ENCODE peak calls at places on chromosomes 11 and 22, in six cellular contexts. One of them, this sample, is unnamed.

GRCh38 chr11:94171693-94172440 is 43.2 kb downstream of the PANX1 start:
- DNase-seq in CD8-positive, alpha-beta T cell: peak; percentile 24
- DNase-seq in NCI-H774: peak; percentile 6
- DNase-seq in naive thymus-derived CD8-positive, alpha-beta T cell: no peak
- DNase-seq in astrocyte of the cerebellum: peak; percentile 18
- DNase-seq in stimulated activated CD8-positive, alpha-beta memory T cell treated with anti-CD3 and anti-CD28 coated beads, Interleukin-4, amount 100 ng/mL, for 48 hours: peak; percentile 72
- DNase-seq in this sample: no peak

GRCh38 chr11:9982796-9983579 is 311.0 kb downstream of the SBF2 start:
- DNase-seq in CD8-positive, alpha-beta T cell: no peak
- DNase-seq in NCI-H774: no peak
- DNase-seq in naive thymus-derived CD8-positive, alpha-beta T cell: no peak
- DNase-seq in astrocyte of the cerebellum: peak; percentile 19
- DNase-seq in stimulated activated CD8-positive, alpha-beta memory T cell treated with anti-CD3 and anti-CD28 coated beads, Interleukin-4, amount 100 ng/mL, for 48 hours: no peak
- DNase-seq in this sample: no peak

GRCh38 chr22:29647954-29648737 is 44.7 kb downstream of the NF2 start:
- DNase-seq in CD8-positive, alpha-beta T cell: no peak
- DNase-seq in NCI-H774: no peak
- DNase-seq in naive thymus-derived CD8-positive, alpha-beta T cell: no peak
- DNase-seq in astrocyte of the cerebellum: no peak
- DNase-seq in stimulated activated CD8-positive, alpha-beta memory T cell treated with anti-CD3 and anti-CD28 coated beads, Interleukin-4, amount 100 ng/mL, for 48 hours: no peak
- DNase-seq in this sample: no peak

GRCh38 chr22:29689872-29690213 is 30.0 kb upstream of the CABP7 start:
- DNase-seq in CD8-positive, alpha-beta T cell: no peak
- DNase-seq in NCI-H774: no peak
- DNase-seq in naive thymus-derived CD8-positive, alpha-beta T cell: peak; percentile 19
- DNase-seq in astrocyte of the cerebellum: peak; percentile 23
- DNase-seq in stimulated activated CD8-positive, alpha-beta memory T cell treated with anti-CD3 and anti-CD28 coated beads, Interleukin-4, amount 100 ng/mL, for 48 hours: peak; percentile 64
- DNase-seq in this sample: peak; percentile 30

GRCh38 chr11:78655561-78655960 is 80.9 kb upstream of the NARS2 start:
- DNase-seq in CD8-positive, alpha-beta T cell: no peak
- DNase-seq in NCI-H774: no peak
- DNase-seq in naive thymus-derived CD8-positive, alpha-beta T cell: no peak
- DNase-seq in astrocyte of the cerebellum: no peak
- DNase-seq in stimulated activated CD8-positive, alpha-beta memory T cell treated with anti-CD3 and anti-CD28 coated beads, Interleukin-4, amount 100 ng/mL, for 48 hours: no peak
- DNase-seq in this sample: no peak

GRCh38 chr11:108562746-108563581 is 30.6 kb downstream of the EXPH5 start:
- DNase-seq in CD8-positive, alpha-beta T cell: no peak
- DNase-seq in NCI-H774: no peak
- DNase-seq in naive thymus-derived CD8-positive, alpha-beta T cell: no peak
- DNase-seq in astrocyte of the cerebellum: no peak
- DNase-seq in stimulated activated CD8-positive, alpha-beta memory T cell treated with anti-CD3 and anti-CD28 coated beads, Interleukin-4, amount 100 ng/mL, for 48 hours: no peak
- DNase-seq in this sample: no peak

GRCh38 chr11:297666-298405 is 1.5 kb downstream of the IFITM5 start:
- DNase-seq in CD8-positive, alpha-beta T cell: peak; percentile 47
- DNase-seq in NCI-H774: no peak
- DNase-seq in naive thymus-derived CD8-positive, alpha-beta T cell: peak; percentile 53
- DNase-seq in astrocyte of the cerebellum: no peak
- DNase-seq in stimulated activated CD8-positive, alpha-beta memory T cell treated with anti-CD3 and anti-CD28 coated beads, Interleukin-4, amount 100 ng/mL, for 48 hours: peak; percentile 68
- DNase-seq in this sample: no peak

GRCh38 chr22:46826438-46826837 is 64.0 kb downstream of the TBC1D22A start:
- DNase-seq in CD8-positive, alpha-beta T cell: no peak
- DNase-seq in NCI-H774: no peak
- DNase-seq in naive thymus-derived CD8-positive, alpha-beta T cell: no peak
- DNase-seq in astrocyte of the cerebellum: no peak
- DNase-seq in stimulated activated CD8-positive, alpha-beta memory T cell treated with anti-CD3 and anti-CD28 coated beads, Interleukin-4, amount 100 ng/mL, for 48 hours: no peak
- DNase-seq in this sample: no peak

GRCh38 chr11:1881442-1882264 is 10.0 kb downstream of the PRR33 start:
- DNase-seq in CD8-positive, alpha-beta T cell: no peak
- DNase-seq in NCI-H774: no peak
- DNase-seq in naive thymus-derived CD8-positive, alpha-beta T cell: no peak
- DNase-seq in astrocyte of the cerebellum: no peak
- DNase-seq in stimulated activated CD8-positive, alpha-beta memory T cell treated with anti-CD3 and anti-CD28 coated beads, Interleukin-4, amount 100 ng/mL, for 48 hours: no peak
- DNase-seq in this sample: no peak

GRCh38 chr11:76598426-76598839 is 72.1 kb downstream of the LRRC32 start:
- DNase-seq in CD8-positive, alpha-beta T cell: no peak
- DNase-seq in NCI-H774: no peak
- DNase-seq in naive thymus-derived CD8-positive, alpha-beta T cell: no peak
- DNase-seq in astrocyte of the cerebellum: peak; percentile 19
- DNase-seq in stimulated activated CD8-positive, alpha-beta memory T cell treated with anti-CD3 and anti-CD28 coated beads, Interleukin-4, amount 100 ng/mL, for 48 hours: peak; percentile 48
- DNase-seq in this sample: no peak

GRCh38 chr11:64520013-64520412 is 71.0 kb upstream of the SLC22A12 start:
- DNase-seq in CD8-positive, alpha-beta T cell: no peak
- DNase-seq in NCI-H774: no peak
- DNase-seq in naive thymus-derived CD8-positive, alpha-beta T cell: no peak
- DNase-seq in astrocyte of the cerebellum: no peak
- DNase-seq in stimulated activated CD8-positive, alpha-beta memory T cell treated with anti-CD3 and anti-CD28 coated beads, Interleukin-4, amount 100 ng/mL, for 48 hours: no peak
- DNase-seq in this sample: no peak

GRCh38 chr22:29208502-29208862 is 2.8 kb downstream of the EMID1 start:
- DNase-seq in CD8-positive, alpha-beta T cell: no peak
- DNase-seq in NCI-H774: no peak
- DNase-seq in naive thymus-derived CD8-positive, alpha-beta T cell: no peak
- DNase-seq in astrocyte of the cerebellum: no peak
- DNase-seq in stimulated activated CD8-positive, alpha-beta memory T cell treated with anti-CD3 and anti-CD28 coated beads, Interleukin-4, amount 100 ng/mL, for 48 hours: no peak
- DNase-seq in this sample: no peak

GRCh38 chr11:66368484-66368883 is 3.1 kb downstream of the SLC29A2 start:
- DNase-seq in CD8-positive, alpha-beta T cell: no peak
- DNase-seq in NCI-H774: no peak
- DNase-seq in naive thymus-derived CD8-positive, alpha-beta T cell: no peak
- DNase-seq in astrocyte of the cerebellum: no peak
- DNase-seq in stimulated activated CD8-positive, alpha-beta memory T cell treated with anti-CD3 and anti-CD28 coated beads, Interleukin-4, amount 100 ng/mL, for 48 hours: no peak
- DNase-seq in this sample: no peak

GRCh38 chr22:46761017-46761416 is 1.4 kb upstream of the TBC1D22A start:
- DNase-seq in CD8-positive, alpha-beta T cell: no peak
- DNase-seq in NCI-H774: no peak
- DNase-seq in naive thymus-derived CD8-positive, alpha-beta T cell: no peak
- DNase-seq in astrocyte of the cerebellum: no peak
- DNase-seq in stimulated activated CD8-positive, alpha-beta memory T cell treated with anti-CD3 and anti-CD28 coated beads, Interleukin-4, amount 100 ng/mL, for 48 hours: no peak
- DNase-seq in this sample: no peak

GRCh38 chr11:23732026-23732425 is 764.8 kb upstream of the LUZP2 start:
- DNase-seq in CD8-positive, alpha-beta T cell: no peak
- DNase-seq in NCI-H774: no peak
- DNase-seq in naive thymus-derived CD8-positive, alpha-beta T cell: no peak
- DNase-seq in astrocyte of the cerebellum: no peak
- DNase-seq in stimulated activated CD8-positive, alpha-beta memory T cell treated with anti-CD3 and anti-CD28 coated beads, Interleukin-4, amount 100 ng/mL, for 48 hours: no peak
- DNase-seq in this sample: no peak

GRCh38 chr11:57568330-57568766 is 876 bp upstream of the UBE2L6 start:
- DNase-seq in CD8-positive, alpha-beta T cell: no peak
- DNase-seq in NCI-H774: no peak
- DNase-seq in naive thymus-derived CD8-positive, alpha-beta T cell: peak; percentile 89
- DNase-seq in astrocyte of the cerebellum: no peak
- DNase-seq in stimulated activated CD8-positive, alpha-beta memory T cell treated with anti-CD3 and anti-CD28 coated beads, Interleukin-4, amount 100 ng/mL, for 48 hours: peak; percentile 96
- DNase-seq in this sample: peak; percentile 62

GRCh38 chr11:86070435-86071056 is 1.7 kb upstream of the PICALM start:
- DNase-seq in CD8-positive, alpha-beta T cell: no peak
- DNase-seq in NCI-H774: no peak
- DNase-seq in naive thymus-derived CD8-positive, alpha-beta T cell: no peak
- DNase-seq in astrocyte of the cerebellum: no peak
- DNase-seq in stimulated activated CD8-positive, alpha-beta memory T cell treated with anti-CD3 and anti-CD28 coated beads, Interleukin-4, amount 100 ng/mL, for 48 hours: no peak
- DNase-seq in this sample: no peak

GRCh38 chr22:24968066-24968561 is 15.6 kb downstream of the KIAA1671 start:
- DNase-seq in CD8-positive, alpha-beta T cell: no peak
- DNase-seq in NCI-H774: no peak
- DNase-seq in naive thymus-derived CD8-positive, alpha-beta T cell: no peak
- DNase-seq in astrocyte of the cerebellum: no peak
- DNase-seq in stimulated activated CD8-positive, alpha-beta memory T cell treated with anti-CD3 and anti-CD28 coated beads, Interleukin-4, amount 100 ng/mL, for 48 hours: no peak
- DNase-seq in this sample: no peak

GRCh38 chr22:44196241-44196640 is 15.5 kb downstream of the PARVG start:
- DNase-seq in CD8-positive, alpha-beta T cell: no peak
- DNase-seq in NCI-H774: no peak
- DNase-seq in naive thymus-derived CD8-positive, alpha-beta T cell: no peak
- DNase-seq in astrocyte of the cerebellum: no peak
- DNase-seq in stimulated activated CD8-positive, alpha-beta memory T cell treated with anti-CD3 and anti-CD28 coated beads, Interleukin-4, amount 100 ng/mL, for 48 hours: no peak
- DNase-seq in this sample: no peak

GRCh38 chr11:115081972-115082371 is 403.6 kb downstream of the NXPE2 start:
- DNase-seq in CD8-positive, alpha-beta T cell: no peak
- DNase-seq in NCI-H774: peak; percentile 47
- DNase-seq in naive thymus-derived CD8-positive, alpha-beta T cell: no peak
- DNase-seq in astrocyte of the cerebellum: no peak
- DNase-seq in stimulated activated CD8-positive, alpha-beta memory T cell treated with anti-CD3 and anti-CD28 coated beads, Interleukin-4, amount 100 ng/mL, for 48 hours: no peak
- DNase-seq in this sample: peak; percentile 61

GRCh38 chr11:71130106-71130505 is 122.3 kb downstream of the SHANK2 start:
- DNase-seq in CD8-positive, alpha-beta T cell: no peak
- DNase-seq in NCI-H774: no peak
- DNase-seq in naive thymus-derived CD8-positive, alpha-beta T cell: no peak
- DNase-seq in astrocyte of the cerebellum: no peak
- DNase-seq in stimulated activated CD8-positive, alpha-beta memory T cell treated with anti-CD3 and anti-CD28 coated beads, Interleukin-4, amount 100 ng/mL, for 48 hours: no peak
- DNase-seq in this sample: no peak

GRCh38 chr11:44530413-44531115 is 34.9 kb upstream of the CD82 start:
- DNase-seq in CD8-positive, alpha-beta T cell: no peak
- DNase-seq in NCI-H774: no peak
- DNase-seq in naive thymus-derived CD8-positive, alpha-beta T cell: no peak
- DNase-seq in astrocyte of the cerebellum: no peak
- DNase-seq in stimulated activated CD8-positive, alpha-beta memory T cell treated with anti-CD3 and anti-CD28 coated beads, Interleukin-4, amount 100 ng/mL, for 48 hours: no peak
- DNase-seq in this sample: no peak

GRCh38 chr11:103652013-103652412 is 384.4 kb upstream of the DDI1 start:
- DNase-seq in CD8-positive, alpha-beta T cell: no peak
- DNase-seq in NCI-H774: no peak
- DNase-seq in naive thymus-derived CD8-positive, alpha-beta T cell: no peak
- DNase-seq in astrocyte of the cerebellum: no peak
- DNase-seq in stimulated activated CD8-positive, alpha-beta memory T cell treated with anti-CD3 and anti-CD28 coated beads, Interleukin-4, amount 100 ng/mL, for 48 hours: no peak
- DNase-seq in this sample: no peak

This sample was measured in NCI-H2029.